ENCODE peak calls at places on chromosome 16, in four cellular contexts. O is IMR-90, W is mesenchymal stem cell, J is activated T-cell treated with anti-CD3 and anti-CD28 coated beads for 1 hour. S is an unnamed sample.
A peak's percentile ranks its signal among the peaks of the same experiment; 100 is the strongest.

GRCh38 chr16:68386628-68387027 is 61.7 kb downstream of the SMPD3 start:
- DNase-seq in O (no peak), W (no peak), J (no peak), S (no peak)

GRCh38 chr16:66168777-66169176 is 197.7 kb upstream of the CDH5 start:
- DNase-seq in O (no peak), W (no peak), J (no peak), S (no peak)

GRCh38 chr16:85183564-85183963 is 71.3 kb upstream of the CIBAR2 start:
- DNase-seq in O (no peak), W (no peak), J (no peak), S (no peak)

GRCh38 chr16:89256651-89257254 is 39.2 kb downstream of the ZNF778 start:
- DNase-seq in O (peak; percentile 63), W (peak; percentile 72), J (peak; percentile 67), S (peak; percentile 21)

GRCh38 chr16:31489616-31490584 is 7.0 kb downstream of the SLC5A2 start:
- DNase-seq in O (no peak), W (no peak), J (no peak), S (no peak)

GRCh38 chr16:85328665-85329058 is 216.4 kb upstream of the CIBAR2 start:
- DNase-seq in O (no peak), W (no peak), J (no peak), S (no peak)

GRCh38 chr16:81695431-81695890 is 83.6 kb upstream of the PLCG2 start:
- DNase-seq in O (peak; percentile 4), W (no peak), J (no peak), S (peak; percentile 36)

GRCh38 chr16:84449156-84450140 is 55.0 kb downstream of the MEAK7 start:
- DNase-seq in O (no peak), W (no peak), J (no peak), S (no peak)

GRCh38 chr16:65318590-65319267 is 196.9 kb upstream of the CDH11 start:
- DNase-seq in O (no peak), W (no peak), J (no peak), S (no peak)

GRCh38 chr16:88730632-88731607 is 24.6 kb downstream of the CTU2 start:
- DNase-seq in O (peak; percentile 59), W (no peak), J (no peak), S (peak; percentile 45)

GRCh38 chr16:86681440-86681838 is 103.1 kb downstream of the FOXL1 start:
- DNase-seq in O (no peak), W (no peak), J (no peak), S (no peak)

GRCh38 chr16:79104567-79104966 is 496.0 kb downstream of the MAF start:
- DNase-seq in O (no peak), W (no peak), J (no peak), S (no peak)

GRCh38 chr16:78817442-78817829 is 718.0 kb downstream of the WWOX start:
- DNase-seq in O (no peak), W (peak; percentile 7), J (no peak), S (no peak)

GRCh38 chr16:54176376-54176901 is 110.1 kb downstream of the IRX3 start:
- DNase-seq in O (no peak), W (no peak), J (no peak), S (peak; percentile 25)

S was measured in choroid plexus epithelial cell.